ENCODE peak calls at places on chromosomes 4 and X, in eight cellular contexts. J is GM12878, K is upper lobe of left lung, O is K562, X is breast epithelium, Z is testis, A is cardiac muscle cell, S is coronary artery. C is an unnamed sample.

GRCh38 chrX:261858-262390 is 19.3 kb upstream of the PLCXD1 start:
- DNase-seq in O (no peak), J (no peak), Z (no peak), K (no peak), A (no peak), S (no peak), X (no peak), C (no peak)

GRCh38 chr4:117467404-117467803 is 382.0 kb upstream of the TRAM1L1 start:
- DNase-seq in K (no peak), Z (no peak), J (no peak), O (no peak), X (no peak), A (no peak), S (no peak), C (no peak)

GRCh38 chr4:120070191-120070590 is 3.5 kb upstream of the MAD2L1 start:
- DNase-seq in Z (no peak), O (no peak), X (no peak), A (no peak), K (no peak), S (no peak), J (no peak), C (no peak)

GRCh38 chr4:117637347-117637746 is 396.9 kb upstream of the NDST3 start:
- DNase-seq in O (no peak), K (no peak), J (no peak), X (no peak), S (no peak), Z (no peak), A (no peak), C (no peak)

GRCh38 chrX:108439961-108440696 is 491 bp downstream of the COL4A5 start:
- DNase-seq in S (no peak), K (no peak), X (no peak), Z (peak; percentile 20), A (peak; percentile 41), J (no peak), O (peak; percentile 10), C (no peak)

GRCh38 chr4:183987529-183987946 is 82.4 kb downstream of the STOX2 start:
- DNase-seq in Z (peak; percentile 73), S (peak; percentile 85), K (peak; percentile 79), X (peak; percentile 71), O (no peak), J (no peak), A (peak; percentile 89), C (peak; percentile 81)

GRCh38 chr4:39565925-39566630 is 38.8 kb upstream of the UGDH start:
- DNase-seq in K (no peak), X (no peak), O (no peak), Z (no peak), A (peak; percentile 69), S (no peak), J (no peak), C (no peak)

GRCh38 chrX:126448681-126449080 is 103.9 kb downstream of the DCAF12L1 start:
- DNase-seq in X (no peak), O (no peak), K (no peak), Z (no peak), A (no peak), J (no peak), S (no peak), C (no peak)

GRCh38 chr4:81620442-81620841 is 148.7 kb upstream of the RASGEF1B start:
- DNase-seq in K (no peak), J (no peak), O (no peak), Z (no peak), S (no peak), A (no peak), X (no peak), C (no peak)

GRCh38 chrX:126770179-126770578 is 49.4 kb upstream of the PRR32 start:
- DNase-seq in S (no peak), X (no peak), Z (peak; percentile 14), A (no peak), O (peak; percentile 10), J (no peak), K (no peak), C (no peak)

GRCh38 chrX:130170752-130171445 is 863 bp upstream of the RAB33A start:
- DNase-seq in K (peak; percentile 53), O (no peak), Z (peak; percentile 57), S (no peak), J (peak; percentile 39), X (no peak), A (no peak), C (peak; percentile 73)

GRCh38 chr4:105196523-105197145 is 50.0 kb downstream of the TET2 start:
- DNase-seq in O (no peak), J (peak; percentile 35), X (no peak), A (no peak), Z (peak; percentile 20), S (no peak), K (no peak), C (no peak)

GRCh38 chrX:133005038-133005437 is 46.6 kb upstream of the HS6ST2 start:
- DNase-seq in Z (no peak), A (peak; percentile 13), O (peak; percentile 9), S (no peak), K (no peak), J (no peak), X (no peak), C (no peak)
- TF ChIP-seq CTCF in Z (peak; percentile 44), A (peak; percentile 55), O (peak; percentile 65), S (peak; percentile 30), K (peak; percentile 31), J (peak; percentile 58), X (peak; percentile 29), C (peak; percentile 43)

GRCh38 chr4:51885371-51885770 is 42.4 kb downstream of the DCUN1D4 start:
- DNase-seq in J (no peak), S (no peak), O (peak; percentile 22), A (peak; percentile 44), X (no peak), Z (no peak), K (no peak), C (no peak)
- H3K27ac ChIP-seq in J (no peak overlapping the region), S (no peak overlapping the region), O (no peak overlapping the region), A (peak overlapping the region; percentile 13), X (no peak overlapping the region), Z (no peak overlapping the region), K (no peak overlapping the region), C (no peak overlapping the region)

DNA sequence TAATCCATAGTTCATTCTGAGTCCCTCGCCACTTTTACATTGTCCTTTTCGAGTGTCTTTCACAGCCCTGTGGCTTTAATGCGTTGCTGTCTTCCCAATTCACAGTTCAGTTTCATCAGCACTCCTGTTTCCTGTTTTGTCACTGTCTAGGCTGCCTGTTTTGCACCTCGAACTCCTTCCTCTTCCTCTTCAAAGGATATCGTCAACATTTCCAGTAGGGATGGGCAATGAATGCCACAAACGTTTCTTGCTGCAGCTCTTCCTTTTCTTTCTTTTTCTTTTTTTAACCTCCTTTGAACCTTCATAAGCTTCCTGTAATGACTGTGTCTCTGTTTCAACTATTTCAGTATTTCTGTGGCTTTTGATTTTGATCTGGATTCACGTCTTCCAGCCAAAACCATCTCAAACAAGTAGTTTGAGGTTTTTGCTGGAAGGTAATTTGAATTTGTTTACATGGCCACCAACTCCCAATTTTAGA is 105.4 kb downstream of the ANXA3 start:
- DNase-seq in J (no peak), K (peak; percentile 40), A (no peak), Z (no peak), X (no peak), O (no peak), S (no peak), C (no peak)
- H3K4me3 ChIP-seq in J (peak overlapping the region; percentile 39), K (no peak overlapping the region), A (no peak overlapping the region), Z (no peak overlapping the region), X (no peak overlapping the region), O (no peak overlapping the region), S (no peak overlapping the region), C (no peak overlapping the region)

GRCh38 chr4:70880739-70881138 is 21.4 kb upstream of the MOB1B start:
- DNase-seq in A (no peak), Z (no peak), K (no peak), S (no peak), O (no peak), X (no peak), J (no peak), C (no peak)

DNA sequence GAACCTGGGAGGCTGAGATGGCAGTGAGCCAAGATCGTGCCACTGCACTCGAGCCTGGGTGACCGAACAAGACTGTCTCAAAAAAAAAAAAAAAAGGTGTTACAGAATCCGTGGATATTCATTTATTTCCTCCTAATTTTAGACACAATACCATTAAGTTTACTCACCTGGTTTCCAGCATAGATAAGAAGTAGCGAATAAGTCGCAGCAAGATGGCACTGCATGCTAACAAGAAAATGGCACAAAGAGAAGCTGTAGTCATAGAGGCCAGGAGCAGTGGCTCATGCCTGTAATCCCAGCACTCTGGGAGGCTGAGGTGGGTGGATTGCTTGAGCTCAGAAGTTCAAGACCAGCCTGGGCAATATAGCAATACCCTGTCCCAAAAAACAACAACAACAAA is 17.0 kb upstream of the MOB1B start:
- DNase-seq in X (no peak), A (no peak), K (no peak), J (no peak), S (no peak), O (no peak), Z (no peak), C (no peak)
- TF ChIP-seq CTCF in X (no peak), A (no peak), K (no peak), J (no peak), S (no peak), O (no peak), Z (no peak), C (no peak)

DNA sequence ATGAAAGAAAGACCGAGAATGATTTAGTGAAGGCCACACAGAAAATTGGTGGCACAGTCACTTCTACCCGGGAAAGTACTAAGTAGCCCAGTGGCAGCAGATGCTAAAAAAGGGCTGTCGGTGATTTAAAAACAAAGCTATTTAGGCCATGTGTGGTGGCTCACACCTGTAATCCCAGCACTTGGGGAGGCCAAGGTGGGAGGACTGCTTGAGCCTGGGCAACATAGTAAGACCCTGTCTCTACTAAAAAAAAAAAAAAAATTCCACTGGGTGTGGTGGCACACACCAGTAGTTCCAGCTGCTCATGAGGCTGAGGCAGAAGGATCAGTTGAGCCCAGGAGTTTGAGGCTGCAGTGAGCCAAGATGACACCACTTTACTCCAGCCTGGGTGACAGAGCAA is 144.2 kb downstream of the CBR4 start:
- DNase-seq in J (no peak), A (no peak), O (no peak), K (no peak), X (no peak), S (no peak), Z (no peak), C (no peak)
- H3K27ac ChIP-seq in J (no peak overlapping the region), A (no peak overlapping the region), O (no peak overlapping the region), K (no peak overlapping the region), X (peak overlapping the region; percentile 23), S (peak overlapping the region; percentile 82), Z (peak overlapping the region; percentile 71), C (no peak overlapping the region)

DNA sequence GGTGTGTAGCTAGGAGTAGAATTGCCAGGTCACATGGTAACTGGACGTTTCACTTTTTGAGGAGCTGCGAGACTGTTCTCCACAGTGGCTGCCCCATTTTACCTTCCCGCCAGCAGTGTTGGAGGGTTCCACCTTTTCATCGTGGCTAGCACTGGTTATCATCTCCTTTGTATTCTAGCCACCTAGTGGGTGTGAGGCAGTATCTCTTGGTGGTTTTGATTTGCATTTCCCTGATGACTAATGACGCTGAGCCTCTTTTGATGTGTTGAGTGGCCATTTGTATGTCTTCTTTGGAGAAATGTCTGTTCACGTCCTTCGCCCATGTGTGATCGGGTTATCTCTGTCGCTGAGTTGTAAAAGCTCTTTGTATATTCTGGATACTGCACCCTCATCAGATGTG is 10.6 kb downstream of the ABCD1 start:
- DNase-seq in A (no peak), Z (no peak), O (no peak), X (no peak), J (no peak), K (no peak), S (no peak), C (no peak)
- H3K4me3 ChIP-seq in A (no peak overlapping the region), Z (no peak overlapping the region), O (no peak overlapping the region), X (no peak overlapping the region), J (no peak overlapping the region), K (no peak overlapping the region), S (no peak overlapping the region), C (no peak overlapping the region)